ENCODE peak calls at places on chromosomes 7 and 10, in eight cellular contexts. O, M, C, E, T, D, Q and J are unnamed samples.

GRCh38 chr7:39248041-39248692 is 270.5 kb downstream of the POU6F2 start:
- DNase-seq in Q (no peak), M (no peak), C (no peak), T (no peak), D (no peak), O (no peak), E (no peak), J (no peak)

GRCh38 chr7:43869898-43870240 is 552 bp upstream of the MRPS24 start:
- DNase-seq in D (no peak), T (no peak), E (peak), Q (peak), M (no peak), O (peak), C (no peak), J (no peak)

GRCh38 chr10:16832351-16833080 is 15.3 kb upstream of the RSU1 start:
- DNase-seq in D (no peak), C (no peak), M (no peak), Q (peak), O (peak), E (peak), T (no peak), J (peak)

GRCh38 chr10:119726291-119727261 is 726 bp downstream of the INPP5F start:
- DNase-seq in C (no peak), Q (no peak), O (no peak), D (no peak), T (no peak), M (peak), E (no peak), J (no peak)

GRCh38 chr10:124032982-124033886 is 60.2 kb downstream of the CHST15 start:
- DNase-seq in M (no peak), O (peak), Q (no peak), E (peak), T (no peak), D (no peak), C (no peak), J (no peak)

GRCh38 chr7:91995391-91995790 is 54.7 kb downstream of the AKAP9 start:
- DNase-seq in C (no peak), M (no peak), O (no peak), E (no peak), T (no peak), Q (no peak), D (no peak), J (no peak)

GRCh38 chr7:104416866-104417393 is 88.5 kb downstream of the LHFPL3 start:
- DNase-seq in C (no peak), O (no peak), M (peak), E (no peak), Q (no peak), T (no peak), D (no peak), J (no peak)

GRCh38 chr7:1137517-1138167 is 22.4 kb downstream of the ZFAND2A start:
- DNase-seq in T (no peak), E (peak), C (no peak), D (no peak), Q (no peak), M (peak), O (peak), J (no peak)

GRCh38 chr7:105718511-105718925 is 137.2 kb upstream of the EFCAB10 start:
- DNase-seq in Q (no peak), D (no peak), C (no peak), M (no peak), O (peak), E (no peak), T (no peak), J (peak)